ENCODE peak calls at places on chromosomes 2 and 18, in six cellular contexts. X is foreskin keratinocyte, F is HCT116, U is endodermal cell, G is GM23248, V is HL-60. A is an unnamed sample.
A peak's percentile ranks its signal among the peaks of the same experiment; 100 is the strongest.

GRCh38 chr2:54641988-54642387 is 81.5 kb upstream of the EML6 start:
- DNase-seq in G (no peak), F (no peak), X (no peak), U (no peak), V (no peak), A (no peak)

GRCh38 chr2:238573065-238573778 is 146.5 kb downstream of the ASB1 start:
- DNase-seq in G (no peak), X (no peak), F (peak; percentile 39), U (peak; percentile 87), V (no peak), A (no peak)

GRCh38 chr18:38750786-38751185 is 1185.2 kb upstream of the CELF4 start:
- DNase-seq in G (no peak), X (peak; percentile 59), V (no peak), U (no peak), F (no peak), A (no peak)

GRCh38 chr18:36814994-36815393 is 13.8 kb downstream of the TPGS2 start:
- DNase-seq in X (no peak), U (peak; percentile 69), V (no peak), G (no peak), F (no peak), A (no peak)

GRCh38 chr2:237513693-237514092 is 26.6 kb downstream of the MLPH start:
- DNase-seq in F (no peak), U (no peak), G (no peak), X (no peak), V (no peak), A (no peak)

GRCh38 chr2:191246820-191247380 is 1.7 kb downstream of the MYO1B start:
- DNase-seq in V (no peak), X (no peak), F (no peak), U (no peak), G (peak; percentile 50), A (no peak)

GRCh38 chr2:37326285-37326684 is 1.7 kb upstream of the PRKD3 start:
- DNase-seq in X (no peak), F (no peak), V (no peak), U (no peak), G (peak; percentile 93), A (peak; percentile 86)

GRCh38 chr18:31030574-31031278 is 11.8 kb downstream of the DSC3 start:
- DNase-seq in X (no peak), F (no peak), U (no peak), G (no peak), V (no peak), A (no peak)

GRCh38 chr2:113103958-113104627 is 23.3 kb upstream of the IL1RN start:
- DNase-seq in G (peak; percentile 66), U (no peak), V (no peak), X (peak; percentile 11), F (no peak), A (no peak)

GRCh38 chr2:46246790-46247189 is 50.4 kb upstream of the EPAS1 start:
- DNase-seq in V (no peak), F (no peak), G (no peak), U (no peak), X (no peak), A (no peak)

GRCh38 chr18:57030417-57030816 is 116.5 kb upstream of the BOD1L2 start:
- DNase-seq in X (no peak), F (no peak), U (no peak), G (no peak), V (no peak), A (no peak)

GRCh38 chr2:221767106-221767878 is 195.2 kb upstream of the EPHA4 start:
- DNase-seq in V (no peak), G (peak; percentile 43), U (no peak), X (no peak), F (no peak), A (peak; percentile 1)

GRCh38 chr18:56575819-56576663 is 62.4 kb downstream of the TXNL1 start:
- DNase-seq in X (peak; percentile 26), G (peak; percentile 77), F (peak; percentile 43), V (peak; percentile 36), U (no peak), A (peak; percentile 71)

GRCh38 chr18:21433436-21433835 is 167.1 kb downstream of the ESCO1 start:
- DNase-seq in U (no peak), F (no peak), X (peak; percentile 94), G (peak; percentile 45), V (no peak), A (no peak)

GRCh38 chr18:58345875-58346274 is 283.0 kb downstream of the ALPK2 start:
- DNase-seq in V (no peak), F (no peak), X (no peak), U (no peak), G (no peak), A (no peak)

GRCh38 chr2:105734762-105735538 is 9.8 kb upstream of the NCK2 start:
- DNase-seq in G (peak; percentile 71), X (peak; percentile 75), F (no peak), V (no peak), U (no peak), A (peak; percentile 57)

GRCh38 chr2:167388497-167388896 is 500.2 kb downstream of the XIRP2 start:
- DNase-seq in X (no peak), U (no peak), F (no peak), G (no peak), V (no peak), A (no peak)

GRCh38 chr2:151302879-151303278 is 13.4 kb upstream of the NMI start:
- DNase-seq in V (no peak), G (peak; percentile 92), X (peak; percentile 39), U (no peak), F (no peak), A (peak; percentile 90)

GRCh38 chr2:2014251-2014761 is 270.0 kb upstream of the PXDN start:
- DNase-seq in F (no peak), X (no peak), V (no peak), U (peak; percentile 46), G (peak; percentile 46), A (no peak)

GRCh38 chr2:152250421-152251100 is 75.0 kb upstream of the STAM2 start:
- DNase-seq in G (no peak), V (no peak), X (no peak), F (no peak), U (no peak), A (no peak)

GRCh38 chr18:26088482-26088881 is 1.9 kb downstream of the SS18 start:
- DNase-seq in V (no peak), F (no peak), U (no peak), X (no peak), G (peak; percentile 53), A (no peak)

GRCh38 chr2:239819974-239820555 is 205.1 kb downstream of the NDUFA10 start:
- DNase-seq in V (no peak), G (no peak), X (no peak), U (peak; percentile 21), F (no peak), A (no peak)

DNA sequence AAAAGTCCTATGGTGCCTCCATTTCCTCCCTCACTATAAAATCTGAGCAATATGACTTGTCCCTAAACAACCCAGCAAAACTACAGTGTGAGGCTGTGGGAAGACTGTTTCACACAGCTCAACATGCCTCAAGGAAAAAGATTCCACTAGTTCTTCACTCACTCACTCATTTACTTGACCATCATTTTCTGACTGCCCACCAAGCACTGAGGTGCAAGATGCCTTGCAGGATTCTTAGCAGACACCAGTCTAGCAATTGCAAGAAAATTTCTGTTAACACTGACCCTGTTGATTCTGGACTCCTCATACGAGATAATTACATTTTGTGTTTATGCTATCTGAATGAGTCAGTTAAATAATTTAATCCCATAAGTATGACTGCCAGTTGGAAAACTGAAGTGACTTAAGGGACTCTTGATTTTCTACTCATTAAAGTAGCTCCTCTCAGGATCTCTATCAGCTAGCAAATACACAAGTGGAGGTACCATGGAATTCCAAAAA is 51.9 kb upstream of the PCBP1 start:
- DNase-seq in F (no peak), U (no peak), V (no peak), G (peak; percentile 24), X (no peak), A (peak; percentile 63)
- H3K27ac ChIP-seq in F (no peak overlapping the region), U (no peak overlapping the region), V (no peak overlapping the region), G (peak overlapping the region; percentile 6), X (no peak overlapping the region), A (peak overlapping the region; percentile 67)

GRCh38 chr18:8552151-8552550 is 57.1 kb upstream of the RAB12 start:
- DNase-seq in G (no peak), V (no peak), F (no peak), X (no peak), U (no peak), A (no peak)
- H3K27ac ChIP-seq in G (no peak overlapping the region), V (no peak overlapping the region), F (no peak overlapping the region), X (no peak overlapping the region), U (no peak overlapping the region), A (no peak overlapping the region)

GRCh38 chr2:101502095-101502494 is 27.2 kb upstream of the RFX8 start:
- DNase-seq in V (no peak), F (no peak), X (no peak), G (no peak), U (no peak), A (no peak)

GRCh38 chr2:101496279-101496678 is 21.4 kb upstream of the RFX8 start:
- DNase-seq in V (no peak), X (no peak), F (no peak), U (no peak), G (no peak), A (no peak)

GRCh38 chr2:101501443-101501842 is 26.5 kb upstream of the RFX8 start:
- DNase-seq in V (no peak), X (no peak), U (no peak), G (peak; percentile 39), F (no peak), A (peak; percentile 60)

GRCh38 chr2:101500860-101501259 is 25.9 kb upstream of the RFX8 start:
- DNase-seq in X (no peak), F (no peak), V (no peak), U (no peak), G (peak; percentile 47), A (peak; percentile 34)

DNA sequence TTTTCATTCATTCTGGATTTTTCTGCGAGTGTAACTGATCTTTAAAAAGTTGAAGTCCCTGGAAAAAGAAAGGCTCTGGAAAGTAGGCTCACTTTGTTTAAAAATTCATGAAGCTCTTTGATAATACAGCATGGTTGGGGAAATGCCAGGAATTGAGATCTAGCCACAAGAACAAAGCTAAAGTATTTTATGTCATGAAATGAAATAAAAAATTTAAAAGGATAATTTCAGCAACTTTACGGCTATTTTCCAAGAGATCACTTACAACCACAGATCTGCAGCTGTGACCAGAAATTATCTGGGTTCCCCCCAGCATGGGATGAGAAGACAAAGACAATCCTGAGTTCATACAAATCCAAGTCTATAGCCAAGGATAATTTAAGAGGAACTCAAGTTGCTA is 25.3 kb upstream of the RFX8 start:
- DNase-seq in V (no peak), X (no peak), U (no peak), G (peak; percentile 40), F (no peak), A (peak; percentile 74)
- H3K27ac ChIP-seq in V (no peak overlapping the region), X (no peak overlapping the region), U (no peak overlapping the region), G (no peak overlapping the region), F (no peak overlapping the region), A (no peak overlapping the region)

GRCh38 chr2:44715671-44716077 is 225.8 kb upstream of the SIX3 start:
- DNase-seq in G (peak; percentile 82), U (peak; percentile 68), F (peak; percentile 19), X (peak; percentile 56), V (no peak), A (peak; percentile 27)
- H3K27ac ChIP-seq in G (peak overlapping the region; percentile 53), U (no peak overlapping the region), F (no peak overlapping the region), X (no peak overlapping the region), V (no peak overlapping the region), A (no peak overlapping the region)